ENCODE peak calls at places on chromosomes 12 and 14, in ten cellular contexts. U, R, X, S, E, M, N, Y, K and P are unnamed samples.

GRCh38 chr12:77324763-77325468 is 259.5 kb upstream of the E2F7 start:
- DNase-seq in U (peak; percentile 80), R (peak; percentile 40), X (peak; percentile 86), S (peak; percentile 61), E (peak; percentile 67), M (peak; percentile 72), N (peak; percentile 61), Y (peak; percentile 74), K (peak; percentile 53), P (peak; percentile 32)

GRCh38 chr14:99752486-99753121 is 40.6 kb upstream of the EML1 start:
- DNase-seq in U (no peak), R (no peak), X (no peak), S (peak; percentile 76), E (no peak), M (peak; percentile 93), N (no peak), Y (no peak), K (no peak), P (no peak)

GRCh38 chr14:42224053-42224888 is 617.6 kb downstream of the LRFN5 start:
- DNase-seq in U (no peak), R (peak; percentile 37), X (no peak), S (peak; percentile 68), E (peak; percentile 19), M (peak; percentile 47), N (peak; percentile 59), Y (peak; percentile 54), K (no peak), P (peak; percentile 15)

GRCh38 chr14:94540031-94540794 is 21.0 kb upstream of the SERPINA4 start:
- DNase-seq in U (no peak), R (no peak), X (no peak), S (peak; percentile 9), E (no peak), M (peak; percentile 43), N (peak; percentile 26), Y (no peak), K (no peak), P (no peak)

GRCh38 chr12:80269953-80270552 is 170.7 kb downstream of the OTOGL start:
- DNase-seq in U (no peak), R (peak; percentile 23), X (no peak), S (peak; percentile 60), E (peak; percentile 14), M (peak; percentile 69), N (peak; percentile 6), Y (no peak), K (no peak), P (peak; percentile 54)

GRCh38 chr12:113467514-113468364 is 3.9 kb downstream of the LHX5 start:
- DNase-seq in U (no peak), R (no peak), X (no peak), S (no peak), E (no peak), M (no peak), N (no peak), Y (no peak), K (no peak), P (no peak)

GRCh38 chr14:31068235-31068634 is 42.1 kb upstream of the STRN3 start:
- DNase-seq in U (no peak), R (no peak), X (no peak), S (no peak), E (no peak), M (no peak), N (peak; percentile 27), Y (no peak), K (peak; percentile 39), P (no peak)

GRCh38 chr12:24066865-24067264 is 117.4 kb upstream of the SOX5 start:
- DNase-seq in U (no peak), R (no peak), X (no peak), S (peak; percentile 77), E (no peak), M (peak; percentile 66), N (no peak), Y (no peak), K (no peak), P (no peak)

GRCh38 chr12:105464426-105464825 is 133.9 kb downstream of the C12orf75 start:
- DNase-seq in U (no peak), R (no peak), X (no peak), S (no peak), E (no peak), M (no peak), N (no peak), Y (no peak), K (no peak), P (no peak)

GRCh38 chr12:4273651-4274395 is at the start of gene CCND2:
- DNase-seq in U (peak; percentile 94), R (no peak), X (peak; percentile 79), S (peak; percentile 54), E (peak; percentile 53), M (peak; percentile 19), N (peak; percentile 91), Y (no peak), K (peak; percentile 93), P (peak; percentile 75)
- TF ChIP-seq POLR2A in U (peak; percentile 78), R (no peak), X (peak; percentile 74), S (no peak), E (no peak), M (no peak), N (peak; percentile 81), Y (peak; percentile 43), K (peak; percentile 91), P (peak; percentile 87)

GRCh38 chr12:57844725-57845477 is 1.6 kb downstream of the CTDSP2 start:
- DNase-seq in U (peak; percentile 85), R (peak; percentile 23), X (peak; percentile 85), S (peak; percentile 86), E (peak; percentile 71), M (no peak), N (peak; percentile 77), Y (peak; percentile 91), K (peak; percentile 84), P (peak; percentile 56)
- TF ChIP-seq POLR2A in U (no peak), R (no peak), X (peak; percentile 34), S (peak; percentile 47), E (no peak), M (no peak), N (no peak), Y (no peak), K (peak; percentile 19), P (no peak)

GRCh38 chr12:120438495-120439198 is 734 bp downstream of the COX6A1 start:
- DNase-seq in U (no peak), R (no peak), X (no peak), S (no peak), E (no peak), M (peak; percentile 36), N (no peak), Y (no peak), K (no peak), P (peak; percentile 24)

GRCh38 chr12:120432772-120433525 is 5.0 kb upstream of the COX6A1 start:
- DNase-seq in U (no peak), R (no peak), X (no peak), S (no peak), E (no peak), M (no peak), N (no peak), Y (no peak), K (no peak), P (no peak)

GRCh38 chr12:120439646-120440247 is 1.8 kb downstream of the COX6A1 start:
- DNase-seq in U (peak; percentile 77), R (peak; percentile 59), X (peak; percentile 50), S (peak; percentile 54), E (peak; percentile 90), M (peak; percentile 67), N (peak; percentile 74), Y (peak; percentile 56), K (peak; percentile 55), P (peak; percentile 88)

DNA sequence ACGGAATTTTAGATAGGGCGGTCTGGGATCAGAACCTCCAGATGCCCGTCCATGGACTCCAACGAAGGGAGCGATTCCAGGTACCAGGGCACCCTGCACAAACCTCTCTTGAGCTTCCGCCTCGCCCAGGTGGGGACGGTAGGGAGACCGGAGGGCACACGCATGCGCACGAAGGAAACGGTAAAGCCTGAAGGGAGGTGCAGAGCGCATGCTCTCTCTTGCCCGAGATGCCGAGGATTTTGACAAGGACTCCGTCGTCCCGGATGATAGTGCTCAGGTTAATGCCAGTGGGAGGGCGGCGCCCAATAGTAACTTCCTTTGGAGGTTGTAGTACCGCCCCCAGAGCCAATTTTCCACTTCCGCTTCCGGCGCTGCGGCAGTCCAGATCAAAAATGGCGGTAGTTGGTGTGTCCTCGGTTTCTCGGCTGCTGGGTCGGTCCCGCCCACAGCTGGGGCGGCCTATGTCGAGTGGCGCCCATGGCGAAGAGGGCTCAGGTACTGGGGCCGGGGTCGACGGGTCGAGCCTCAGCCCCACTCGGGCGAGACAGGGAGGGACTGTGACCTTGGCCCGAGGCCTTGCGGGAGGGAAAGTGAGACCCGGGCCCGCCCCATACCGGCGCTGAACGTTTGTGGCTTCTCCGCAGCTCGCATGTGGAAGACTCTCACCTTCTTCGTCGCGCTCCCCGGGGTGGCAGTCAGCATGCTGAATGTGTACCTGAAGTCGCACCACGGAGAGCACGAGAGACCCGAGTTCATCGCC is at the start of gene COX6A1:
- DNase-seq in U (peak; percentile 98), R (peak; percentile 99), X (peak; percentile 93), S (peak; percentile 97), E (peak; percentile 99), M (peak; percentile 91), N (peak; percentile 99), Y (peak; percentile 98), K (peak; percentile 98), P (peak; percentile 98)
- TF ChIP-seq POLR2A in U (no peak), R (peak; percentile 92), X (peak; percentile 25), S (peak; percentile 57), E (peak; percentile 77), M (peak; percentile 93), N (peak; percentile 22), Y (peak; percentile 56), K (peak; percentile 50), P (peak; percentile 86)

DNA sequence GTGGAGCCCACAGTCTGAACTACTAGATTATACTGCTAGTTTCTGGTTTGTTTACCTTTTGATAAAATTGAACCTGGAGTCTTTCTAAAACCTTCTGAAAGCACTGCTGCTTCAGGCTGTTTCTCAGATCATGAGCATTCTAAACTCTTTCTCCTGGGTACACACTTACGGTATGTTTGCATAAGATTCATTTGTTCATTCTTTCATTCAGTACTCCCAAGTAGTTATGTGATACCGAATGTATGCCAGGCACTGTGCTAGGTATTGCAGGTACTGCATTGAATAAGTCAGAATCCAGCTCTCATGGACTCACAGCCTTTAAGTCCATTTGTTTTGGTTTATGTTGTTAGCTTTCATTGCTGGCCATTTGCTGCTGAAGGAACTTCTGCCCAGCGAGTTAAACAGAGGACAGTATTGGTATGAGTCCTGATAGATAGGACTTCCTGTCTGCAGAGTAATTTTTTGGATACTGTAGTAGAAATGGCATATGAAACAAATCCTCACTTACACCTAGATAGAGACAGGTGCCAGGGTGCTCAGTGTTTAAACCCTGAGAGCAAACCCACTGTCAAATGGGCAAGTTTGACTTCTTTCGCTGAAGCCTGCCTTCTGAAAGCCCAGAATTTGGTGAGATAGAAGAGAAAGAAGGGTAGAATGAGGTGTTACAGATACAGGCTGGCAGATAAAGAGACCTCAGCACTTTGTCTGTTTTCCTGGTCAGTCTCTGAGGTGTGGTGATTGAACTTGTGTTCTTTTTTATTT is 2.1 kb downstream of the SUSD6 start:
- DNase-seq in U (no peak), R (no peak), X (no peak), S (no peak), E (no peak), M (no peak), N (no peak), Y (no peak), K (no peak), P (peak; percentile 43)
- TF ChIP-seq POLR2A in U (no peak), R (no peak), X (no peak), S (no peak), E (no peak), M (no peak), N (no peak), Y (no peak), K (no peak), P (no peak)

GRCh38 chr12:109713187-109713984 is at the start of gene FAM222A:
- DNase-seq in U (peak; percentile 99), R (peak; percentile 93), X (peak; percentile 99), S (peak; percentile 93), E (peak; percentile 95), M (peak; percentile 98), N (peak; percentile 97), Y (peak; percentile 98), K (peak; percentile 95), P (peak; percentile 97)
- TF ChIP-seq POLR2A in U (peak; percentile 49), R (peak; percentile 60), X (peak; percentile 30), S (peak; percentile 91), E (peak; percentile 86), M (peak; percentile 81), N (peak; percentile 51), Y (peak; percentile 85), K (no peak), P (no peak)